ENCODE peak calls at places on chromosomes 11 and 22, in nine cellular contexts. X is naive thymus-derived CD8-positive, alpha-beta T cell; D is CMK; Q is posterior cingulate gyrus; N is activated CD4-positive, alpha-beta T cell treated with anti-CD3 and anti-CD28 coated beads, Interleukin-2, amount 10 ng/mL, durations not matched to agents 7 days and 5 days; E is NCI-H146; R is midbrain; B is foreskin fibroblast; C is sciatic nerve. T is an unnamed sample.

GRCh38 chr11:76206327-76207081 is at the start of gene WNT11:
- DNase-seq in X (no peak), D (no peak), Q (no peak), N (no peak), E (peak; percentile 81), R (peak; percentile 10), B (no peak), C (peak; percentile 75), T (peak; percentile 30)

GRCh38 chr11:113385749-113386148 is 1.8 kb upstream of the ANKK1 start:
- DNase-seq in X (no peak), D (no peak), Q (no peak), N (no peak), E (no peak), R (no peak), B (no peak), C (no peak), T (peak; percentile 58)

GRCh38 chr22:25453557-25453956 is 110.9 kb upstream of the GRK3 start:
- DNase-seq in X (no peak), D (no peak), Q (no peak), N (no peak), E (no peak), R (no peak), B (no peak), C (no peak), T (no peak)

GRCh38 chr11:47592276-47592675 is 1.9 kb downstream of the C1QTNF4 start:
- DNase-seq in X (no peak), D (no peak), Q (peak; percentile 23), N (no peak), E (no peak), R (no peak), B (no peak), C (no peak), T (no peak)

GRCh38 chr22:40436460-40437431 is 66.4 kb downstream of the SGSM3 start:
- DNase-seq in X (no peak), D (peak; percentile 93), Q (no peak), N (peak; percentile 26), E (peak; percentile 30), R (peak; percentile 56), B (no peak), C (no peak), T (peak; percentile 78)

GRCh38 chr22:48574776-48575566 is 1252.7 kb downstream of the BRD1 start:
- DNase-seq in X (no peak), D (no peak), Q (peak; percentile 61), N (no peak), E (peak; percentile 66), R (peak; percentile 69), B (no peak), C (peak; percentile 73), T (no peak)

GRCh38 chr22:35742342-35743100 is 24.8 kb downstream of the APOL5 start:
- DNase-seq in X (no peak), D (no peak), Q (no peak), N (no peak), E (no peak), R (no peak), B (peak; percentile 81), C (no peak), T (no peak)

GRCh38 chr11:107689317-107690202 is 22.3 kb downstream of the SLN start:
- DNase-seq in X (peak; percentile 43), D (no peak), Q (peak; percentile 69), N (peak; percentile 72), E (peak; percentile 49), R (peak; percentile 84), B (peak; percentile 37), C (peak; percentile 78), T (peak; percentile 94)

GRCh38 chr11:132335311-132335710 is 964.9 kb downstream of the NTM start:
- DNase-seq in X (no peak), D (no peak), Q (no peak), N (no peak), E (no peak), R (no peak), B (no peak), C (no peak), T (no peak)

GRCh38 chr11:57792060-57792541 is 30.5 kb downstream of the CTNND1 start:
- DNase-seq in X (peak; percentile 81), D (peak; percentile 59), Q (peak; percentile 50), N (peak; percentile 88), E (no peak), R (peak; percentile 26), B (no peak), C (peak; percentile 73), T (no peak)

GRCh38 chr11:115066111-115066660 is 387.9 kb downstream of the NXPE2 start:
- DNase-seq in X (no peak), D (no peak), Q (no peak), N (no peak), E (no peak), R (no peak), B (no peak), C (no peak), T (no peak)

T was measured in DMS53.